ENCODE peak calls at places on chromosomes 16 and 17, in seven cellular contexts. T is suprapubic skin, M is left ventricle myocardium inferior, H is cardiac muscle cell, L is OCI-LY7, F is tibial nerve, C is stomach. J is an unnamed sample.

GRCh38 chr17:77323413-77324171 is 182.8 kb downstream of the SEC14L1 start:
- DNase-seq in T (peak; percentile 77), L (peak; percentile 87), C (peak; percentile 38), H (peak; percentile 91), M (no peak), F (no peak), J (peak; percentile 88)

GRCh38 chr16:31246296-31246695 is 13.5 kb upstream of the ITGAM start:
- DNase-seq in H (no peak), T (no peak), F (no peak), C (no peak), L (no peak), M (no peak), J (no peak)

GRCh38 chr17:33164556-33164881 is 128.6 kb downstream of the ASIC2 start:
- DNase-seq in H (no peak), M (no peak), F (no peak), T (no peak), L (no peak), C (no peak), J (no peak)

GRCh38 chr17:68344701-68345136 is 53.4 kb downstream of the ARSG start:
- DNase-seq in C (peak; percentile 28), T (no peak), M (no peak), F (no peak), L (peak; percentile 53), H (peak; percentile 39), J (no peak)

GRCh38 chr16:59880626-59881025 is 1146.5 kb upstream of the GOT2 start:
- DNase-seq in L (no peak), H (no peak), F (no peak), M (no peak), C (no peak), T (no peak), J (no peak)

GRCh38 chr17:21318439-21318838 is 33.9 kb downstream of the MAP2K3 start:
- DNase-seq in L (no peak), C (no peak), T (peak; percentile 75), F (no peak), H (no peak), M (no peak), J (peak; percentile 62)

GRCh38 chr17:76491271-76492184 is 9.7 kb downstream of the RHBDF2 start:
- DNase-seq in L (peak; percentile 83), M (no peak), C (no peak), F (no peak), T (no peak), H (no peak), J (no peak)

GRCh38 chr16:3461120-3461519 is 17.6 kb downstream of the NAA60 start:
- DNase-seq in T (no peak), F (no peak), C (no peak), H (no peak), M (no peak), L (peak; percentile 51), J (no peak)

GRCh38 chr17:8608001-8608400 is 22.5 kb downstream of the MYH10 start:
- DNase-seq in T (no peak), M (no peak), C (no peak), L (no peak), H (no peak), F (no peak), J (no peak)

GRCh38 chr16:53433930-53434435 is 288 bp upstream of the RBL2 start:
- DNase-seq in L (peak; percentile 85), C (no peak), H (peak; percentile 89), F (peak; percentile 59), M (no peak), T (no peak), J (no peak)

GRCh38 chr16:70160388-70160787 is 13.2 kb upstream of the CLEC18C start:
- DNase-seq in F (no peak), M (no peak), H (no peak), T (no peak), L (no peak), C (no peak), J (no peak)

GRCh38 chr17:2101448-2102257 is 46.8 kb downstream of the HIC1 start:
- DNase-seq in H (no peak), F (no peak), T (no peak), M (peak; percentile 31), L (no peak), C (peak; percentile 91), J (no peak)

GRCh38 chr16:49455181-49455990 is 81.8 kb downstream of the C16orf78 start:
- DNase-seq in M (no peak), H (no peak), L (no peak), T (peak; percentile 64), F (no peak), C (peak; percentile 14), J (peak; percentile 53)

GRCh38 chr17:10803830-10804498 is at the start of gene TMEM238L:
- DNase-seq in T (peak; percentile 67), M (peak; percentile 22), L (no peak), F (no peak), H (no peak), C (peak; percentile 91), J (no peak)

GRCh38 chr17:48131216-48131824 is 23.8 kb downstream of the SNX11 start:
- DNase-seq in L (peak; percentile 77), H (peak; percentile 78), F (peak; percentile 88), T (no peak), M (no peak), C (peak; percentile 40), J (no peak)

GRCh38 chr17:17545031-17545820 is 46.3 kb downstream of the PEMT start:
- DNase-seq in M (no peak), H (peak; percentile 71), F (peak; percentile 38), L (no peak), T (no peak), C (no peak), J (peak; percentile 79)

GRCh38 chr17:6666077-6666521 is 14.5 kb downstream of the C17orf100 start:
- DNase-seq in C (peak; percentile 76), T (no peak), M (peak; percentile 60), F (peak; percentile 60), H (peak; percentile 89), L (peak; percentile 61), J (peak; percentile 78)

GRCh38 chr16:1493746-1494094 is 560 bp downstream of the TELO2 start:
- DNase-seq in F (no peak), C (no peak), T (peak; percentile 78), H (no peak), M (no peak), L (peak; percentile 35), J (no peak)

GRCh38 chr17:76384987-76385891 is 830 bp downstream of the SPHK1 start:
- DNase-seq in F (peak; percentile 36), T (no peak), L (no peak), H (peak; percentile 66), M (peak; percentile 41), C (peak; percentile 31), J (peak; percentile 66)

GRCh38 chr16:9820481-9821246 is 361.6 kb downstream of the GRIN2A start:
- DNase-seq in F (no peak), T (no peak), H (no peak), C (no peak), L (no peak), M (no peak), J (no peak)
- TF ChIP-seq CTCF in F (no peak), T (no peak), H (no peak), C (no peak), L (no peak), M (no peak), J (no peak)

GRCh38 chr17:39781028-39781800 is 43.5 kb downstream of the GRB7 start:
- DNase-seq in T (no peak), L (no peak), H (peak; percentile 19), M (no peak), F (no peak), C (no peak), J (no peak)

GRCh38 chr17:39775075-39775474 is 37.3 kb downstream of the GRB7 start:
- DNase-seq in T (no peak), H (no peak), F (no peak), C (no peak), M (no peak), L (peak; percentile 68), J (no peak)

GRCh38 chr17:39774043-39774442 is 36.3 kb downstream of the GRB7 start:
- DNase-seq in T (no peak), F (no peak), H (no peak), M (no peak), L (no peak), C (no peak), J (no peak)

GRCh38 chr17:39776267-39776666 is 38.5 kb downstream of the GRB7 start:
- DNase-seq in C (no peak), H (no peak), T (no peak), L (no peak), M (no peak), F (no peak), J (no peak)

DNA sequence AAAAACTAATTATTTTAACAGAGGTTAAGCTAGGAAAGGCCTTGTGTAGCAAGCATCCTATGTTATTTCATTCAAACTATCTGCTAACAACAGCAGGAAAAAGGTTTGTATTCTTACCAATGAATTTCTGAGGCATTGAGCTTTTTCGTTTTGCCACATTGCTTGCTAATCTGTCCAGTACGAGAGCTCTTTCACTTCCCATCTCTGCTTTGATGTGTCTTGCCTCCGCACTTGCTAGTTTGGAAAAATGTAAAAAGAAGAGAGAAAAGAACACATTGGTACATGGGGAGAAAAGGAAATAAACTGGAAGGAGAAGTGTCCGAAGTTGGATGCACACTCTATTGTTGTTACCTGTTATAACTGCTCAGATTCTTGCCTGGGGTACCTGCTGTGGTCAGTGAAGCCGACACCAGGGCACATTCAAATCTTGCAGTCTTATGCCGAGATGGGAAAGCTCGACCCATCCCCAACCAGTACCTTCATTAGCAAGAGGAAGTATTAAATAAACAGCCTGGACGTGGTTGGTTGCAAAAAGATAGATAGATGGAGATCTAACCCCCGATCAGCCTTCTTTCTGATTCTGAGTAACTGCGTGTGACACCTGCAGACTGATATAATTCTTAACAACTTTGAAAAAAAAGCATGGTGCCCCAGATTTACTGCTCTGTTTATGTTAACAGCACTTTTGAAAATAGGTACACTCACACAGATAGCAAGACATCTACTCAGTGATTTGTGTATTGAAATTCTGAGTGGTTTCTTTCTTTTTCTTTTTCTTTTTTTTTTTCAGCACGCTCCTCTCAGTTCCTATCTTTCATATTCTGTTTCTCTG is 40.0 kb downstream of the GRB7 start:
- DNase-seq in C (no peak), H (no peak), M (no peak), F (no peak), T (no peak), L (peak; percentile 63), J (no peak)
- H3K4me3 ChIP-seq in C (peak overlapping the region; percentile 23), H (no peak overlapping the region), M (no peak overlapping the region), F (peak overlapping the region; percentile 37), T (no peak overlapping the region), L (peak overlapping the region; percentile 74), J (no peak overlapping the region)

DNA sequence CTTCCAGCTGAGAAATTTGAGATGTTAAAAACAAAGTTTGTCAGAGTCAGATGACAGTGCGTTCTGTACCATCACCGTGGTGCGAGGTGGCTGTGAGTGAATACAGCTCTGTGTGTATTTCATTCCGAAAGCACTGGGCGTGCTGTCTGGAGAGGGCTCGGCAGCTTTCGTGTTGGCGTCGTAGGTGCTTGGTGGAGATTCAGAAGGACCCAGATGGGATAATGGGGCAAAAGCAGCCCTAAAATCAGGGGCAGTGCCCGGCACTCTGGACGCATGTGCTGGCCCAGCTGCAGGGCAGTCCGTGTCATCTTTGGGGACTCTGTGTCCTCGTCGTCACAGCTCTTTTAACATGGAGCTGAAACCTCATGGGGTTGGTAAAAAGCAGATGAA is 206.4 kb downstream of the RPTOR start:
- DNase-seq in T (no peak), L (no peak), F (no peak), C (no peak), H (no peak), M (no peak), J (no peak)
- H3K27ac ChIP-seq in T (peak overlapping the region; percentile 84), L (no peak overlapping the region), F (no peak overlapping the region), C (peak overlapping the region; percentile 47), H (no peak overlapping the region), M (no peak overlapping the region), J (no peak overlapping the region)

GRCh38 chr16:87661561-87661960 is 59.3 kb downstream of the JPH3 start:
- DNase-seq in M (no peak), H (peak; percentile 64), L (peak; percentile 55), C (no peak), T (no peak), F (peak; percentile 14), J (no peak)
- TF ChIP-seq CTCF in M (no peak), H (no peak), L (peak; percentile 40), C (no peak), T (no peak), F (no peak), J (no peak)

J was measured in tibial artery.